ENCODE peak calls at places on chromosomes 1 and 21, in four cellular contexts. D is HCT116, J is HepG2, L is SK-N-SH. V is an unnamed sample.

GRCh38 chr1:114152211-114153050 is 1.2 kb downstream of the SYT6 start:
- DNase-seq in D (no peak), J (no peak), L (peak), V (peak)

GRCh38 chr1:193589597-193590040 is 403.2 kb upstream of the B3GALT2 start:
- DNase-seq in D (no peak), J (no peak), L (no peak), V (no peak)

GRCh38 chr1:58841455-58841854 is 57.6 kb upstream of the JUN start:
- DNase-seq in D (no peak), J (no peak), L (no peak), V (peak)

GRCh38 chr1:179941439-179941838 is 13.2 kb upstream of the CEP350 start:
- DNase-seq in D (no peak), J (no peak), L (no peak), V (no peak)

GRCh38 chr1:174965006-174965971 is 34.5 kb upstream of the CACYBP start:
- DNase-seq in D (no peak), J (no peak), L (no peak), V (no peak)

GRCh38 chr1:8061673-8062386 is 35.7 kb upstream of the ERRFI1 start:
- DNase-seq in D (no peak), J (no peak), L (no peak), V (no peak)

GRCh38 chr1:200510228-200510623 is 100.4 kb upstream of the ZNF281 start:
- DNase-seq in D (peak), J (peak), L (peak), V (peak)

GRCh38 chr1:243642936-243643335 is 207.1 kb downstream of the AKT3 start:
- DNase-seq in D (no peak), J (no peak), L (no peak), V (no peak)

GRCh38 chr1:60428161-60428560 is 354.6 kb upstream of the C1orf87 start:
- DNase-seq in D (no peak), J (no peak), L (no peak), V (no peak)

GRCh38 chr1:928825-929661 is 5.3 kb downstream of the SAMD11 start:
- DNase-seq in D (no peak), J (no peak), L (no peak), V (no peak)

GRCh38 chr21:33478858-33479678 is 706 bp downstream of the TMEM50B start:
- DNase-seq in D (no peak), J (peak), L (peak), V (peak)

GRCh38 chr1:9875636-9876000 is 34.5 kb downstream of the CTNNBIP1 start:
- DNase-seq in D (no peak), J (no peak), L (no peak), V (no peak)

GRCh38 chr1:223670458-223671159 is 5.1 kb upstream of the CAPN8 start:
- DNase-seq in D (peak), J (peak), L (peak), V (peak)

GRCh38 chr1:22212400-22213233 is 69.7 kb upstream of the WNT4 start:
- DNase-seq in D (no peak), J (no peak), L (no peak), V (no peak)

GRCh38 chr1:172588296-172589291 is 55.6 kb downstream of the SUCO start:
- DNase-seq in D (peak), J (peak), L (no peak), V (no peak)
- TF ChIP-seq JUND in D (peak), J (no peak), L (peak), V (no peak)

GRCh38 chr1:62274496-62274895 is 44.7 kb downstream of the KANK4 start:
- DNase-seq in D (no peak), J (no peak), L (no peak), V (no peak)

GRCh38 chr1:62273953-62274352 is 45.3 kb downstream of the KANK4 start:
- DNase-seq in D (no peak), J (no peak), L (no peak), V (no peak)

GRCh38 chr1:62271137-62271536 is 48.1 kb downstream of the KANK4 start:
- DNase-seq in D (no peak), J (no peak), L (peak), V (no peak)

GRCh38 chr1:62269439-62269838 is 49.8 kb downstream of the KANK4 start:
- DNase-seq in D (no peak), J (no peak), L (no peak), V (no peak)

DNA sequence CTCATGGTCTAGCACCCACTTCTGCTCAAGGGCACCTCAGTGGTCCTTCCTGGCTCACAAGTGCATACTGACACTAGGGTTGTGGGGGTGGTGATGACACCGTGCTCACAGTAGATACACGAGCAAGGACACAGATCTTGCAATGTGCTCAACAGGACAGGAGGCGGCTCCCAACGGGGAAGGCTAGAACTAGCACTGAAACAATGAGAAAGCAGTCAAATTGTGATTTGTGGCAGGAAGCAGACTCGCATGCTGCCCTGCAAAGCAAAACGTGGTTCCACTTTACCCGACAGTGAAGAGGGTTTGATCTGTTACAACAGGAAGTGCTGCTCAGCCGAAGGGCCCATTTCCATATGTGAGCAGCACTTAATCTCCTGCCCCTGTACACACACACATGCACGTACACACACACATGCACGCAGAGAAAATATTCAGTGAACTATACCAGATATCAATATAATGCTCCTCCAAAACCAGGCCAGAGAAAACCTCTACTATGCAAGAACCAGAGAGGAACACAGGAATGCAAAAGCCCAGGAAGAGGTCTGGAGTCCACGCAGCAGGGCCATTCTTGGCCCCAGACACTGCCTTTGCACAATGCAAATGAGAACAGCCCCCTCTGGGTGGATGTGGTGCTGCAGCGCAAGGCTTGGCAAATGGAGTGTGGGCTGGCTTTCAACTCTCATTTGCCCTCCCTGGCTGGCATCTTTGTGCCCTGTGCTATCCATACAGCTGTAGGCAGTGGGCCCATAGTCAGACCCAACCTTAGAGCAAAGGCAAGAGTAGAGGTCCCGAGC is 47.1 kb downstream of the KANK4 start:
- DNase-seq in D (no peak), J (no peak), L (peak), V (no peak)
- TF ChIP-seq JUND in D (no peak), J (no peak), L (no peak), V (no peak)

GRCh38 chr21:42097860-42098259 is 26.7 kb downstream of the UMODL1 start:
- DNase-seq in D (peak), J (peak), L (no peak), V (peak)
- TF ChIP-seq JUND in D (peak), J (no peak), L (peak), V (no peak)

GRCh38 chr21:35559881-35560280 is 500.4 kb downstream of the SETD4 start:
- DNase-seq in D (no peak), J (no peak), L (no peak), V (no peak)
- TF ChIP-seq JUND in D (no peak), J (no peak), L (no peak), V (no peak)

GRCh38 chr1:29789221-29789909 is 553.0 kb downstream of the PTPRU start:
- DNase-seq in D (no peak), J (no peak), L (peak), V (no peak)
- TF ChIP-seq JUND in D (no peak), J (no peak), L (no peak), V (no peak)

GRCh38 chr1:62508187-62508758 is 71.4 kb downstream of the USP1 start:
- DNase-seq in D (peak), J (peak), L (peak), V (peak)
- TF ChIP-seq JUND in D (no peak), J (no peak), L (no peak), V (no peak)

GRCh38 chr1:151398691-151399065 is 695 bp upstream of the PSMB4 start:
- DNase-seq in D (no peak), J (no peak), L (no peak), V (no peak)
- TF ChIP-seq JUND in D (no peak), J (no peak), L (no peak), V (no peak)

GRCh38 chr1:20538760-20539551 is 13.4 kb upstream of the FAM43B start:
- DNase-seq in D (no peak), J (peak), L (no peak), V (no peak)

GRCh38 chr1:20538227-20538626 is 14.1 kb upstream of the FAM43B start:
- DNase-seq in D (no peak), J (no peak), L (no peak), V (no peak)

GRCh38 chr1:20534659-20535417 is 17.5 kb upstream of the FAM43B start:
- DNase-seq in D (no peak), J (no peak), L (no peak), V (no peak)

GRCh38 chr1:20540281-20540680 is 12.1 kb upstream of the FAM43B start:
- DNase-seq in D (no peak), J (no peak), L (no peak), V (no peak)
- TF ChIP-seq JUND in D (no peak), J (no peak), L (no peak), V (no peak)

GRCh38 chr1:27992271-27992670 is 32.5 kb downstream of the XKR8 start:
- DNase-seq in D (no peak), J (no peak), L (no peak), V (no peak)
- TF ChIP-seq JUND in D (no peak), J (no peak), L (no peak), V (no peak)

DNA sequence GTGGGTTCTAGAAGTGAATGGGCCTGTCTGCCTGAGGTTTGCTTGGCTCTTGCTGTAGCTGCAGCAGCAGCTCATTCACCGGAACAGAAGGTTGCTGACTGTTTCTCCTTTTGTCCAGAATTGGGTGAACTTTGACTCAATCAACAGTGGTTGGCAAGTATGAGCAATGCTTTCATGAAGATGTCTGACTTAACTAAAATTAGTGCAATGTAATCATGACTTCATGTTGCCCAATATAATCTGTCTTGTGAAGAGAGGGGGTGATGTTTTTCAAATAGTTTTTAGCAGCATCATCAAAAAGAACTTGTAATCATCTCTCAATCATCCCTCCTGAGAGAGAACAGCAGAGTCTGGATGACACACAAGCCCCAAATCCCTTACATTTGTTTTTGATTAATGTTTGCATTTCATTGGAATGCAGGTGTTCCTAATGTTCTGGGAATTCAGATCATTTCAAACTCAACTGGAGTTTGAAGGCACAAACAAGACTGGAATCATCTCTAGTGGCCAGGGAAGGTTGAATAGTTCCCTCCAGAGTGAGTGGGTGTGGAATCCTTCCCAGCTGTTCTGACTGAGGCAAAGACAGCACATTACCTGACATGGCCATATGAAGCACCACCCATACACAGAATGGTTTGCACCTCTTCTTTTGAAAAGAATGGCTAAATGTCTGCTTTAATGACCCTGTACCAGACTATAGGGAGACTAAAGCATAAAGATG is 82.9 kb downstream of the HLX start:
- DNase-seq in D (no peak), J (peak), L (no peak), V (no peak)
- TF ChIP-seq JUND in D (no peak), J (no peak), L (peak), V (no peak)

V was measured in T47D.